ENCODE peak calls at places on chromosome 17, in four cellular contexts. One of them, this sample, is unnamed.

GRCh38 chr17:68592667-68593330 is 8.4 kb downstream of the FAM20A start:
- DNase-seq in fibroblast of lung: no peak
- DNase-seq in HCT116: no peak
- DNase-seq in upper lobe of right lung: no peak
- DNase-seq in this sample: peak; percentile 56

GRCh38 chr17:77369544-77369971 is 228.8 kb downstream of the SEC14L1 start:
- DNase-seq in fibroblast of lung: no peak
- DNase-seq in HCT116: no peak
- DNase-seq in upper lobe of right lung: no peak
- DNase-seq in this sample: peak; percentile 6

GRCh38 chr17:19579867-19580565 is 46.4 kb downstream of the SLC47A1 start:
- DNase-seq in fibroblast of lung: no peak
- DNase-seq in HCT116: no peak
- DNase-seq in upper lobe of right lung: no peak
- DNase-seq in this sample: peak; percentile 49

GRCh38 chr17:13182450-13182849 is 164.6 kb upstream of the ELAC2 start:
- DNase-seq in fibroblast of lung: no peak
- DNase-seq in HCT116: no peak
- DNase-seq in upper lobe of right lung: no peak
- DNase-seq in this sample: no peak

GRCh38 chr17:71251276-71251675 is 869.5 kb upstream of the SOX9 start:
- DNase-seq in fibroblast of lung: peak; percentile 41
- DNase-seq in HCT116: no peak
- DNase-seq in upper lobe of right lung: no peak
- DNase-seq in this sample: no peak

GRCh38 chr17:30323895-30324319 is 9.9 kb downstream of the TMIGD1 start:
- DNase-seq in fibroblast of lung: peak; percentile 53
- DNase-seq in HCT116: peak; percentile 35
- DNase-seq in upper lobe of right lung: no peak
- DNase-seq in this sample: no peak

GRCh38 chr17:28045304-28045703 is 2.8 kb downstream of the NLK start:
- DNase-seq in fibroblast of lung: no peak
- DNase-seq in HCT116: no peak
- DNase-seq in upper lobe of right lung: no peak
- DNase-seq in this sample: no peak

GRCh38 chr17:40453881-40454630 is 10.8 kb downstream of the IGFBP4 start:
- DNase-seq in fibroblast of lung: peak; percentile 75
- DNase-seq in HCT116: no peak
- DNase-seq in upper lobe of right lung: no peak
- DNase-seq in this sample: no peak

GRCh38 chr17:496761-497586 is 144.4 kb upstream of the RPH3AL start:
- DNase-seq in fibroblast of lung: no peak
- DNase-seq in HCT116: no peak
- DNase-seq in upper lobe of right lung: no peak
- DNase-seq in this sample: no peak

GRCh38 chr17:27808629-27809028 is 8.3 kb upstream of the NOS2 start:
- DNase-seq in fibroblast of lung: no peak
- DNase-seq in HCT116: no peak
- DNase-seq in upper lobe of right lung: no peak
- DNase-seq in this sample: no peak

GRCh38 chr17:7841622-7842379 is 7.8 kb downstream of the KDM6B start:
- DNase-seq in fibroblast of lung: peak; percentile 91
- DNase-seq in HCT116: peak; percentile 79
- DNase-seq in upper lobe of right lung: peak; percentile 95
- DNase-seq in this sample: peak; percentile 96

GRCh38 chr17:48551601-48552452 is 6.9 kb upstream of the HOXB2 start:
- DNase-seq in fibroblast of lung: peak; percentile 55
- DNase-seq in HCT116: no peak
- DNase-seq in upper lobe of right lung: peak; percentile 61
- DNase-seq in this sample: no peak

GRCh38 chr17:15659236-15659635 is 24.9 kb downstream of the TRIM16 start:
- DNase-seq in fibroblast of lung: no peak
- DNase-seq in HCT116: no peak
- DNase-seq in upper lobe of right lung: no peak
- DNase-seq in this sample: no peak

GRCh38 chr17:18250708-18251107 is 7.8 kb downstream of the FLII start:
- DNase-seq in fibroblast of lung: no peak
- DNase-seq in HCT116: no peak
- DNase-seq in upper lobe of right lung: no peak
- DNase-seq in this sample: no peak

GRCh38 chr17:1068356-1068755 is 71.4 kb downstream of the TIMM22 start:
- DNase-seq in fibroblast of lung: no peak
- DNase-seq in HCT116: no peak
- DNase-seq in upper lobe of right lung: no peak
- DNase-seq in this sample: peak; percentile 1

GRCh38 chr17:9987779-9988585 is 82.9 kb upstream of the RCVRN start:
- DNase-seq in fibroblast of lung: peak; percentile 40
- DNase-seq in HCT116: no peak
- DNase-seq in upper lobe of right lung: no peak
- DNase-seq in this sample: peak; percentile 72

GRCh38 chr17:50596191-50597037 is 35.9 kb downstream of the CACNA1G start:
- DNase-seq in fibroblast of lung: no peak
- DNase-seq in HCT116: no peak
- DNase-seq in upper lobe of right lung: no peak
- DNase-seq in this sample: no peak

GRCh38 chr17:18143044-18143936 is 34.7 kb downstream of the MYO15A start:
- DNase-seq in fibroblast of lung: peak; percentile 13
- DNase-seq in HCT116: no peak
- DNase-seq in upper lobe of right lung: peak; percentile 77
- DNase-seq in this sample: no peak

GRCh38 chr17:73625006-73625405 is 19.2 kb downstream of the SDK2 start:
- DNase-seq in fibroblast of lung: no peak
- DNase-seq in HCT116: no peak
- DNase-seq in upper lobe of right lung: no peak
- DNase-seq in this sample: no peak

GRCh38 chr17:77371888-77372443 is 231.2 kb downstream of the SEC14L1 start:
- DNase-seq in fibroblast of lung: no peak
- DNase-seq in HCT116: no peak
- DNase-seq in upper lobe of right lung: peak; percentile 62
- DNase-seq in this sample: peak; percentile 48

GRCh38 chr17:2025220-2025621 is at the start of gene RTN4RL1:
- DNase-seq in fibroblast of lung: peak; percentile 68
- DNase-seq in HCT116: peak; percentile 74
- DNase-seq in upper lobe of right lung: peak; percentile 92
- DNase-seq in this sample: peak; percentile 86

GRCh38 chr17:19418312-19418992 is 7.4 kb downstream of the RNF112 start:
- DNase-seq in fibroblast of lung: no peak
- DNase-seq in HCT116: no peak
- DNase-seq in upper lobe of right lung: no peak
- DNase-seq in this sample: peak; percentile 37

GRCh38 chr17:75032896-75033294 is 13.9 kb downstream of the ATP5PD start:
- DNase-seq in fibroblast of lung: peak; percentile 21
- DNase-seq in HCT116: no peak
- DNase-seq in upper lobe of right lung: no peak
- DNase-seq in this sample: no peak

GRCh38 chr17:80394629-80395216 is 20.2 kb upstream of the ENDOV start:
- DNase-seq in fibroblast of lung: no peak
- DNase-seq in HCT116: no peak
- DNase-seq in upper lobe of right lung: no peak
- DNase-seq in this sample: no peak

GRCh38 chr17:9529033-9529748 is 46.4 kb downstream of the STX8 start:
- DNase-seq in fibroblast of lung: peak; percentile 61
- DNase-seq in HCT116: no peak
- DNase-seq in upper lobe of right lung: no peak
- DNase-seq in this sample: no peak

GRCh38 chr17:15247891-15248529 is 17.1 kb downstream of the PMP22 start:
- DNase-seq in fibroblast of lung: no peak
- DNase-seq in HCT116: no peak
- DNase-seq in upper lobe of right lung: no peak
- DNase-seq in this sample: no peak

GRCh38 chr17:27906238-27906603 is 13.1 kb upstream of the LYRM9 start:
- DNase-seq in fibroblast of lung: no peak
- DNase-seq in HCT116: no peak
- DNase-seq in upper lobe of right lung: no peak
- DNase-seq in this sample: no peak

GRCh38 chr17:55659661-55660060 is 63.0 kb downstream of the TMEM100 start:
- DNase-seq in fibroblast of lung: no peak
- DNase-seq in HCT116: no peak
- DNase-seq in upper lobe of right lung: no peak
- DNase-seq in this sample: no peak

GRCh38 chr17:4453821-4454591 is 20.3 kb downstream of the SPNS3 start:
- DNase-seq in fibroblast of lung: no peak
- DNase-seq in HCT116: no peak
- DNase-seq in upper lobe of right lung: no peak
- DNase-seq in this sample: no peak

GRCh38 chr17:34579017-34579946 is at the start of gene TMEM132E:
- DNase-seq in fibroblast of lung: peak; percentile 4
- DNase-seq in HCT116: no peak
- DNase-seq in upper lobe of right lung: peak; percentile 75
- DNase-seq in this sample: no peak

GRCh38 chr17:69084911-69085310 is 24.2 kb upstream of the ABCA9 start:
- DNase-seq in fibroblast of lung: no peak
- DNase-seq in HCT116: peak; percentile 81
- DNase-seq in upper lobe of right lung: no peak
- DNase-seq in this sample: no peak

GRCh38 chr17:15945493-15946209 is 721 bp downstream of the ADORA2B start:
- DNase-seq in fibroblast of lung: peak; percentile 37
- DNase-seq in HCT116: no peak
- DNase-seq in upper lobe of right lung: peak; percentile 79
- DNase-seq in this sample: no peak

GRCh38 chr17:66348605-66349165 is 46.3 kb downstream of the PRKCA start:
- DNase-seq in fibroblast of lung: peak; percentile 81
- DNase-seq in HCT116: peak; percentile 22
- DNase-seq in upper lobe of right lung: no peak
- DNase-seq in this sample: no peak

GRCh38 chr17:73311781-73312641 is at the start of gene CDC42EP4:
- DNase-seq in fibroblast of lung: peak; percentile 94
- DNase-seq in HCT116: peak; percentile 89
- DNase-seq in upper lobe of right lung: peak; percentile 98
- DNase-seq in this sample: peak; percentile 97

GRCh38 chr17:12665263-12666210 is at the start of gene MYOCD:
- DNase-seq in fibroblast of lung: no peak
- DNase-seq in HCT116: no peak
- DNase-seq in upper lobe of right lung: peak; percentile 65
- DNase-seq in this sample: peak; percentile 61

DNA sequence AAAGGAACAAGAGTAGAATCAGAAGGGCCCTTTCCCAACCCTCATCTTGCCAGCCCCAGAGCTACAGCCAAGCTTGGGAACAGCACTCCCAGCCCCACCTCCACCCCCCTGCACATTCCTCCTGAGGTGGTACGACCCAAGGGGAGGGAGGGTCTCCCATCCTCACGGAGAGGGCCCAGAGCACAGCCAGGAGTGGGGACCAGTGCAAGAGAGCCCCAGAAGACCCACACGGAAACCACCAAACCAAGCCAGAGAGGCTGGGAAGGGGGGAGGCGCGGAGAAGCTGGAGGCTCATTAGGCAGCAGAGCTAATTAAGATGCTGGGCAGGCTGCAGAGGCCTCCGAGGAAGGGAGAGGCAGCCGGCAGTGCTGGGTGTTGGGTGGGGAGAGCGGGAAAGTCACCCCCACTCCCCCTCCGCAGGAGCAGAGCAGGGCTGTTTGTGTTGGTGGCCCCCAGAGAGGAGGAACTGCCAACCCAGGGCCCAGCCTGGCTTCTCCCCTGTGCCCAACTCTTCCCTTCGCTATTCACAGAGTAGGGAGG is 2.4 kb downstream of the CACNB1 start:
- DNase-seq in fibroblast of lung: no peak
- DNase-seq in HCT116: no peak
- DNase-seq in upper lobe of right lung: no peak
- DNase-seq in this sample: no peak
- H3K4me1 ChIP-seq in fibroblast of lung: peaks cover 10% of the 10 kb centered on the region
- H3K4me1 ChIP-seq in HCT116: peaks cover 35% of the 10 kb centered on the region
- H3K4me1 ChIP-seq in upper lobe of right lung: peaks cover 34% of the 10 kb centered on the region
- H3K4me1 ChIP-seq in this sample: peaks cover 32% of the 10 kb centered on the region

GRCh38 chr17:31561469-31562412 is 170.3 kb downstream of the RAB11FIP4 start:
- DNase-seq in fibroblast of lung: peak; percentile 52
- DNase-seq in HCT116: no peak
- DNase-seq in upper lobe of right lung: no peak
- DNase-seq in this sample: peak; percentile 52
- H3K4me3 ChIP-seq in fibroblast of lung: peak overlapping the region; percentile 92
- H3K4me3 ChIP-seq in HCT116: no peak overlapping the region
- H3K4me3 ChIP-seq in upper lobe of right lung: peak overlapping the region; percentile 67
- H3K4me3 ChIP-seq in this sample: peak overlapping the region; percentile 76

GRCh38 chr17:43531082-43531378 is 15.1 kb downstream of the ETV4 start:
- DNase-seq in fibroblast of lung: no peak
- DNase-seq in HCT116: no peak
- DNase-seq in upper lobe of right lung: no peak
- DNase-seq in this sample: no peak
- H3K27ac ChIP-seq in fibroblast of lung: peak overlapping the region; percentile 69
- H3K27ac ChIP-seq in HCT116: peak overlapping the region; percentile 24
- H3K27ac ChIP-seq in upper lobe of right lung: peak overlapping the region; percentile 52
- H3K27ac ChIP-seq in this sample: peak overlapping the region; percentile 71

GRCh38 chr17:45060824-45061605 is at the start of gene NMT1:
- DNase-seq in fibroblast of lung: peak; percentile 100
- DNase-seq in HCT116: peak; percentile 99
- DNase-seq in upper lobe of right lung: peak; percentile 96
- DNase-seq in this sample: peak; percentile 98
- H3K4me1 ChIP-seq in fibroblast of lung: peaks cover 11% of the 10 kb centered on the region
- H3K4me1 ChIP-seq in HCT116: peaks cover 19% of the 10 kb centered on the region
- H3K4me1 ChIP-seq in upper lobe of right lung: peaks cover 45% of the 10 kb centered on the region
- H3K4me1 ChIP-seq in this sample: peaks cover 53% of the 10 kb centered on the region

GRCh38 chr17:82593590-82594087 is 54.6 kb downstream of the WDR45B start:
- DNase-seq in fibroblast of lung: peak; percentile 34
- DNase-seq in HCT116: no peak
- DNase-seq in upper lobe of right lung: no peak
- DNase-seq in this sample: no peak
- H3K4me3 ChIP-seq in fibroblast of lung: peak overlapping the region; percentile 71
- H3K4me3 ChIP-seq in HCT116: peak overlapping the region; percentile 59
- H3K4me3 ChIP-seq in upper lobe of right lung: peak overlapping the region; percentile 69
- H3K4me3 ChIP-seq in this sample: peak overlapping the region; percentile 69

GRCh38 chr17:56822725-56823124 is 11.0 kb downstream of the C17orf67 start:
- DNase-seq in fibroblast of lung: no peak
- DNase-seq in HCT116: no peak
- DNase-seq in upper lobe of right lung: no peak
- DNase-seq in this sample: no peak
- H3K27ac ChIP-seq in fibroblast of lung: no peak overlapping the region
- H3K27ac ChIP-seq in HCT116: no peak overlapping the region
- H3K27ac ChIP-seq in upper lobe of right lung: peak overlapping the region; percentile 21
- H3K27ac ChIP-seq in this sample: no peak overlapping the region

GRCh38 chr17:41777157-41777578 is 9.3 kb downstream of the JUP start:
- DNase-seq in fibroblast of lung: no peak
- DNase-seq in HCT116: no peak
- DNase-seq in upper lobe of right lung: no peak
- DNase-seq in this sample: peak; percentile 49
- H3K4me1 ChIP-seq in fibroblast of lung: peaks cover 19% of the 10 kb centered on the region
- H3K4me1 ChIP-seq in HCT116: peaks cover 91% of the 10 kb centered on the region
- H3K4me1 ChIP-seq in upper lobe of right lung: peaks cover 91% of the 10 kb centered on the region
- H3K4me1 ChIP-seq in this sample: peaks cover 64% of the 10 kb centered on the region